ENCODE peak calls at places on chromosome X, in eight cellular contexts. E, B, L, Y, U, J, Q and K are unnamed samples. For H3K36me3 and H3K27me3, the result is how much of the 10 kb centered on the place peaks cover.

GRCh38 chrX:47513697-47514085 is 30.7 kb upstream of the ZNF41 start:
- DNase-seq in E (no peak), B (no peak), L (no peak), Y (no peak), U (no peak), J (no peak), Q (no peak), K (peak)

GRCh38 chrX:13164611-13165010 is 120.2 kb upstream of the FAM9C start:
- DNase-seq in E (peak), B (no peak), L (no peak), Y (no peak), U (no peak), J (no peak), Q (no peak), K (no peak)

GRCh38 chrX:21398424-21398823 is 24.2 kb downstream of the CNKSR2 start:
- DNase-seq in E (no peak), B (no peak), L (no peak), Y (no peak), U (no peak), J (no peak), Q (no peak), K (no peak)

GRCh38 chrX:38937400-38937799 is 136.1 kb downstream of the MID1IP1 start:
- DNase-seq in E (no peak), B (no peak), L (no peak), Y (no peak), U (no peak), J (peak), Q (no peak), K (no peak)

GRCh38 chrX:40423299-40423698 is 157.5 kb upstream of the ATP6AP2 start:
- DNase-seq in E (peak), B (no peak), L (no peak), Y (no peak), U (peak), J (no peak), Q (no peak), K (no peak)

GRCh38 chrX:153944140-153944799 is at the start of gene RENBP:
- DNase-seq in E (peak), B (peak), L (peak), Y (no peak), U (peak), J (no peak), Q (peak), K (no peak)

GRCh38 chrX:148298737-148299136 is 201.7 kb upstream of the AFF2 start:
- DNase-seq in E (no peak), B (no peak), L (no peak), Y (no peak), U (no peak), J (no peak), Q (no peak), K (no peak)

GRCh38 chrX:39809326-39809725 is 288.4 kb downstream of the BCOR start:
- DNase-seq in E (no peak), B (no peak), L (no peak), Y (no peak), U (no peak), J (no peak), Q (no peak), K (peak)

GRCh38 chrX:6735235-6735634 is 200.3 kb upstream of the VCX3A start:
- DNase-seq in E (no peak), B (no peak), L (no peak), Y (no peak), U (no peak), J (no peak), Q (no peak), K (no peak)

DNA sequence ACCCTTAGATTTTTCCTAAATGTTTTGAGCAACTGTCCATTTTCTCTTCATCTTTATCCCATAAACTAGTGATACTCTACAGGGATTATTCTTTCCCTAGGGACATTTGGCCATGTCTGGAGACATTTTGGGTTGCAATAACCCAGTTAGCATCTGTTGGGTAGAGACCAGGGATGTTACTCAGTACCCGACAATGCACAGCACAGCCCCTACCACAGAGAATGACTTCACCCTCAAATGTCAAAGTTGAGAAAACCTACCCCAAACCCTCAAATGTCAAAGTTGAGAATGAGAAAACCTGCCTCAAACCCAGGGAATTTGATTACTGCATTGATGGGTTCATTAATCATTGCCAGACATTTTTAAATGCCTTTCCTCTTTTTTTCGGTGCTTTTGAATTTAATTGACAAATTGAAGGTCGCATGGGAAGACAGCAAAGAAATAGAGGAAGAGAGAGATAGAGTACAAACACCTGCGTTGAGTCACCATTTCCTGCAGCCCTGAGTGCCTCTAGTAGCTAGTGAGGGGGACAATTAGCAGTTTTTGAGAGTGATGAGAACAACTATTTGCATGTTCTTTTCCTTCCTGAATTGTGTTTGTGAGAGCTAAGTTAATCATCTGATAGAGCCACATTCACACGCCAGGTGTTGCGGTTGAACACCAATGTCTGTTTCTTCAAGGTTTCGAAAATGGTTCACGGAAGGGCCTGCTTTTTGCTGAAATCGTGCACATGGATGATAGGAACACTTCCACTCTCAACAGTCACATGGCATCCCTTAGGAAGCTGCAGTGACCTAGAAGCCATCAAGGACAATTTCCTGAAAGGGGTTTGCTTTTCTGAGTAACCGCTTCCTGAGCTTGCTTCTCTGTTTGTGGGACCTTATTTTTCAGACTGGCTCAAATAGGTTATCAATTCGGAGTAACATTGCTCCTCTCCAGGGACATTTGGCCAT is 203.9 kb upstream of the VCX3A start:
- DNase-seq in E (no peak), B (no peak), L (no peak), Y (no peak), U (no peak), J (no peak), Q (no peak), K (no peak)
- H3K27ac ChIP-seq in E (no peak), B (peak), L (no peak), Y (no peak), U (no peak), J (no peak), Q (no peak), K (no peak)

GRCh38 chrX:54470054-54470760 is 25.8 kb downstream of the FGD1 start:
- DNase-seq in E (no peak), B (no peak), L (no peak), Y (no peak), U (no peak), J (no peak), Q (no peak), K (no peak)
- H3K36me3 ChIP-seq in E (under half), B (under half), L (under half), Y (under half), U (under half), J (under half), Q (under half), K (under half)

DNA sequence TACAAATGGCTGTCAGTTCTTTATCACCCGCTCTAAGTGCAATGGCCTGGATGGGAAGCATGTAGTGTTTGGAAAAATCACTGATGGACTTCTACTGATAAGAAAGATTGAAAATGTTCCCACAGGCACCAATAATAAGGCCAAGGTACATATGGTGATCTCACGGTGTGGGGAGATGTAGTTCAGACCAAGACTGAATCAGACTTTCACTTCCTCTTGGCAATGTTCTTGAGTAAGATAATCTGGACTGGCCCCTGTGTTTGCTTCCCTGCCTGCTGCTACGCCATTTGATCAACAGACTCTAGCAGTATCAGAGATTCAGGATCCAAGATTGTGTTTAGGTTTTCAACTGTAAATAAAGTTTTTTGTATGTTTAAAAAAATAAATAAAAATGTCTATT is 682.2 kb upstream of the AMOT start:
- DNase-seq in E (no peak), B (no peak), L (no peak), Y (no peak), U (no peak), J (no peak), Q (peak), K (no peak)
- H3K27me3 ChIP-seq in E (under half), B (under half), L (under half), Y (under half), U (under half), J (under half), Q (under half), K (under half)

GRCh38 chrX:96692454-96692853 is 7.8 kb downstream of the DIAPH2 start:
- DNase-seq in E (no peak), B (no peak), L (no peak), Y (no peak), U (no peak), J (no peak), Q (no peak), K (no peak)
- H3K27ac ChIP-seq in E (no peak), B (no peak), L (no peak), Y (no peak), U (no peak), J (no peak), Q (no peak), K (no peak)

DNA sequence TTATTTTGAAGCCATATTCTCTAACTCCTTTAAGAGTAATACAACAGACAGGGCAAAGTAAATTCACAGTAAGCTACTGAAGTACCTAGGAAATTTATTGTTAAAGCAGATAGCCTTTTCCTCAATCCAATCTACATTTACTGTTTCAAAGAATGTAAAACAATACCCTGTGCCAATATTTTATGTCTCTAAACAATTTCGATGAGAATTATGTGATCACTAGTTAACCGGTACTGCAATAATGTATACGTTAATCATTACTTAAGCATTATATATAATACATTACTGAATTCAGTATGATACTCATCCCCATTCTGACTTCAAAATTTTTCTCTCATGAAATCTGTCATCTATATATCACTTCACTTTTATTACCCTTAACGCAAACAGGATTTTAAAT is 28.5 kb downstream of the KLHL13 start:
- DNase-seq in E (no peak), B (no peak), L (no peak), Y (no peak), U (no peak), J (no peak), Q (no peak), K (no peak)
- H3K36me3 ChIP-seq in E (under half), B (under half), L (under half), Y (under half), U (under half), J (under half), Q (under half), K (under half)